ENCODE peak calls at places on chromosomes 13 and 19, in seven cellular contexts. X is AG04450, F is pancreas, V is neural crest cell, Z is bronchial epithelial cell, L is brain microvascular endothelial cell, A is testis. T is an unnamed sample.

GRCh38 chr19:16626796-16627193 is 1.2 kb downstream of the MED26 start:
- DNase-seq in X (no peak), F (no peak), V (no peak), Z (no peak), L (no peak), A (no peak), T (no peak)

GRCh38 chr19:38227272-38228004 is 3.4 kb upstream of the DPF1 start:
- DNase-seq in X (no peak), F (no peak), V (no peak), Z (no peak), L (no peak), A (no peak), T (no peak)

GRCh38 chr13:85896516-85897450 is 97.6 kb upstream of the SLITRK6 start:
- DNase-seq in X (no peak), F (no peak), V (no peak), Z (peak; percentile 97), L (no peak), A (no peak), T (no peak)

GRCh38 chr13:99217461-99218101 is 16.9 kb downstream of the UBAC2 start:
- DNase-seq in X (no peak), F (no peak), V (no peak), Z (no peak), L (no peak), A (no peak), T (no peak)

GRCh38 chr19:57560049-57560491 is 407 bp upstream of the ZNF550 start:
- DNase-seq in X (peak; percentile 16), F (peak; percentile 22), V (no peak), Z (peak; percentile 43), L (peak; percentile 71), A (no peak), T (no peak)

GRCh38 chr19:56294557-56294956 is 20.1 kb downstream of the ZSCAN5A start:
- DNase-seq in X (no peak), F (no peak), V (no peak), Z (peak; percentile 83), L (peak; percentile 36), A (no peak), T (no peak)

GRCh38 chr19:57637379-57637778 is 4.4 kb downstream of the ZNF211 start:
- DNase-seq in X (no peak), F (no peak), V (no peak), Z (no peak), L (no peak), A (no peak), T (no peak)

GRCh38 chr19:29583196-29584006 is 22.7 kb upstream of the POP4 start:
- DNase-seq in X (no peak), F (no peak), V (no peak), Z (peak; percentile 12), L (no peak), A (no peak), T (no peak)

GRCh38 chr19:29694669-29695627 is 20.1 kb downstream of the C19orf12 start:
- DNase-seq in X (no peak), F (peak; percentile 64), V (peak; percentile 84), Z (peak; percentile 16), L (peak; percentile 53), A (peak; percentile 89), T (peak; percentile 81)

GRCh38 chr13:40777166-40777956 is 6.4 kb upstream of the MRPS31 start:
- DNase-seq in X (no peak), F (peak; percentile 45), V (peak; percentile 27), Z (peak; percentile 52), L (peak; percentile 54), A (peak; percentile 53), T (no peak)

GRCh38 chr19:29568036-29568788 is 37.9 kb upstream of the POP4 start:
- DNase-seq in X (no peak), F (no peak), V (no peak), Z (no peak), L (no peak), A (no peak), T (no peak)

GRCh38 chr13:111270765-111271164 is 49.7 kb upstream of the TEX29 start:
- DNase-seq in X (no peak), F (no peak), V (no peak), Z (peak; percentile 28), L (peak; percentile 70), A (no peak), T (no peak)

GRCh38 chr13:111270126-111270525 is 50.3 kb upstream of the TEX29 start:
- DNase-seq in X (no peak), F (no peak), V (no peak), Z (no peak), L (no peak), A (no peak), T (no peak)

GRCh38 chr13:111269508-111269907 is 50.9 kb upstream of the TEX29 start:
- DNase-seq in X (no peak), F (no peak), V (no peak), Z (no peak), L (no peak), A (no peak), T (no peak)

GRCh38 chr13:111272117-111272516 is 48.3 kb upstream of the TEX29 start:
- DNase-seq in X (no peak), F (no peak), V (no peak), Z (no peak), L (no peak), A (no peak), T (no peak)

GRCh38 chr13:111271186-111271698 is 49.2 kb upstream of the TEX29 start:
- DNase-seq in X (no peak), F (no peak), V (no peak), Z (no peak), L (no peak), A (no peak), T (no peak)
- TF ChIP-seq CTCF in X (no peak), F (no peak), V (no peak), Z (no peak), L (no peak), A (no peak), T (no peak)

DNA sequence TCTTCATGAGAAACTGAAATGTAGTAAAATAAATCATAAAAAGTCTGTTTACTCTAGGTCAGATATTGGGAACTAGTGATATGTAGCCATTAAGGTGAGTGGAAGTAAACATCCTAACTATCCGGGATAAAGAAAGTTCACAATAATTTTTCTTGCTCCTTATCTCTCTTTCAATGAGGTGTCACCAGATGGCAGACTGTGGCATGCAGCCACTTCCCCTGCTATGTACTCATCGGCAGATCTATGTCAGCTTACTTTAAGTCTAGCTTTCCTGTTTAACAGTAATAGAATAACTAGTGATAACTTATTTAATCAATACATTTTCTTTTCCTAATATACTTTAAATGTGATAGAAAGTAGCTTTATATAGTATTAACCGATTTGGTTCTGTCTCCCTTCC is 181.9 kb downstream of the NDFIP2 start:
- DNase-seq in X (no peak), F (no peak), V (no peak), Z (peak; percentile 34), L (no peak), A (no peak), T (no peak)
- TF ChIP-seq CTCF in X (no peak), F (no peak), V (peak; percentile 29), Z (no peak), L (no peak), A (no peak), T (no peak)

GRCh38 chr13:80509264-80509663 is 168.3 kb upstream of the SPRY2 start:
- DNase-seq in X (no peak), F (no peak), V (no peak), Z (peak; percentile 92), L (no peak), A (no peak), T (no peak)

GRCh38 chr13:80508031-80508430 is 167.1 kb upstream of the SPRY2 start:
- DNase-seq in X (no peak), F (no peak), V (no peak), Z (peak; percentile 44), L (peak; percentile 11), A (no peak), T (no peak)

GRCh38 chr13:80502359-80502758 is 161.4 kb upstream of the SPRY2 start:
- DNase-seq in X (no peak), F (no peak), V (no peak), Z (no peak), L (no peak), A (no peak), T (no peak)

GRCh38 chr13:80499536-80500280 is 158.8 kb upstream of the SPRY2 start:
- DNase-seq in X (no peak), F (no peak), V (no peak), Z (no peak), L (no peak), A (no peak), T (no peak)

DNA sequence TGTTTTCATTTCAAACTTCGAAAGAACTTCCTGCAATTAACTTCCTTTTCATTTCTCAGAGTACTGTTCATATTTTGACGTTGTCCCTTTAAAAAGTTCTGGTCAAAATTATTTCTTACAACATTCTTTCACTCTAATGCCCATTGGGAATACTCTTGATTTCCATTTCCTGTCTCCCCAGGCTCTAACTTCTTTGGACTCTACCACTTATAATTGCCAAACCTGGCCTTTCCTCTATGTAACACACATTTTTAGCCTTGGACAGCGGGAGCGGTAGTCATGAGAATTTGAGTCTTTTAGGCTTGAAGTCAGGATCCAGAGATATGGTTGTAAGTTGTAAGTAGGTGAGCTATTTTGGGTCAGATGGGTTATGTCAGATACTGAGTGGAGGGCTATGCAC is 163.5 kb upstream of the SPRY2 start:
- DNase-seq in X (no peak), F (no peak), V (no peak), Z (no peak), L (no peak), A (no peak), T (no peak)
- TF ChIP-seq CTCF in X (no peak), F (no peak), V (no peak), Z (no peak), L (no peak), A (no peak), T (no peak)

GRCh38 chr19:2315818-2316353 is 7.9 kb upstream of the LINGO3 start:
- DNase-seq in X (no peak), F (peak; percentile 60), V (peak; percentile 75), Z (no peak), L (peak; percentile 35), A (peak; percentile 79), T (peak; percentile 90)
- TF ChIP-seq CTCF in X (peak; percentile 64), F (no peak), V (peak; percentile 64), Z (no peak), L (peak; percentile 78), A (peak; percentile 72), T (peak; percentile 81)

GRCh38 chr19:13366529-13367143 is 139.6 kb downstream of the CACNA1A start:
- DNase-seq in X (no peak), F (no peak), V (peak; percentile 29), Z (peak; percentile 18), L (no peak), A (no peak), T (no peak)
- TF ChIP-seq CTCF in X (peak; percentile 61), F (no peak), V (peak; percentile 59), Z (peak; percentile 40), L (peak; percentile 67), A (no peak), T (no peak)

GRCh38 chr19:18440421-18440877 is 2.5 kb upstream of the ISYNA1 start:
- DNase-seq in X (no peak), F (no peak), V (no peak), Z (peak; percentile 8), L (no peak), A (no peak), T (no peak)
- TF ChIP-seq CTCF in X (peak; percentile 26), F (no peak), V (peak; percentile 41), Z (peak; percentile 20), L (peak; percentile 49), A (no peak), T (peak; percentile 40)

T was measured in CD14-positive monocyte.